ENCODE peak calls at places on chromosomes 7 and 10, in five cellular contexts. O is endothelial cell of umbilical vein, A is PC-9, W is neuronal stem cell, U is A549. I is an unnamed sample.

GRCh38 chr7:34061175-34061574 is 155.8 kb downstream of the BMPER start:
- DNase-seq in O (peak), A (no peak), W (no peak), U (peak), I (peak)

GRCh38 chr10:21750424-21750823 is 216.4 kb downstream of the MLLT10 start:
- DNase-seq in O (no peak), A (no peak), W (no peak), U (no peak), I (peak)

GRCh38 chr7:152959610-152960009 is 200.1 kb downstream of the ACTR3B start:
- DNase-seq in O (no peak), A (no peak), W (no peak), U (no peak), I (no peak)

GRCh38 chr7:155663942-155664341 is 19.5 kb downstream of the RBM33 start:
- DNase-seq in O (no peak), A (no peak), W (no peak), U (no peak), I (no peak)

GRCh38 chr7:155291045-155291530 is 6.6 kb upstream of the INSIG1 start:
- DNase-seq in O (peak), A (peak), W (no peak), U (peak), I (peak)

GRCh38 chr7:35349001-35349400 is 95.1 kb upstream of the TBX20 start:
- DNase-seq in O (no peak), A (no peak), W (no peak), U (no peak), I (no peak)

GRCh38 chr7:101173752-101174244 is 6.3 kb downstream of the NAT16 start:
- DNase-seq in O (peak), A (peak), W (no peak), U (peak), I (peak)

GRCh38 chr10:29649561-29650551 is 15.1 kb upstream of the SVIL start:
- DNase-seq in O (no peak), A (no peak), W (no peak), U (no peak), I (peak)

GRCh38 chr7:50359258-50359994 is 54.9 kb downstream of the IKZF1 start:
- DNase-seq in O (no peak), A (no peak), W (no peak), U (no peak), I (no peak)

GRCh38 chr10:91296471-91296870 is 76.0 kb downstream of the PCGF5 start:
- DNase-seq in O (peak), A (no peak), W (no peak), U (peak), I (peak)

GRCh38 chr10:95572451-95572850 is 11.3 kb upstream of the SORBS1 start:
- DNase-seq in O (no peak), A (no peak), W (no peak), U (no peak), I (no peak)

GRCh38 chr7:101299511-101300464 is 21.8 kb downstream of the IFT22 start:
- DNase-seq in O (no peak), A (no peak), W (no peak), U (no peak), I (no peak)

DNA sequence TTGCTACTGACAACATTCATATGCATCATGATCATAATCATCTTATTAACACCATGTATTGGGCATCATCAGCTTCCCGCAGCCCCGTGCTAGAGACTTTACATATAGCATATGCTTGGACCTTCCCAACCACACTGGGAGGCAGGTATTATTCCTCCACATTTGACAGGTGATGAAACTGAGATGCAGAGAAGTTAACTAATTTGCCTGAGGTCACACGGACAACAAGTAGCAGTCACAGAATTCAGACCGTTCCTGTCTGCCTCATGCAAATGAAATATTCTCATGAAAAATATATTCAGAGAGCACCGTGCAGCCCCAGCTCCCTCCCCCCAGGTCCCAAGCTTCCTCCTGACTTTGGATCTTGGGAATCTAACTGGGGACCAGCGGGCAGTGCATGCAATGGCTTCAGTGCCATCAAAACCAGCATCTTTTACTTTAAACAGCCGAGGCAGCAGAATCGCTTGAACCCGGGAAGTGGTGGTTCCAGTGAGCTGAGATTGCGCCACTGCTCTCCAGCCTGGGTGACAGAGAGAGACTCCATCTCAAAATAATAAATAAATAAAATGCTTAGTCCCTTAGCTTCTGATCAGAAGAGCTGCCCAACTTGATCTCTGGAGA is 112.2 kb upstream of the GPR26 start:
- DNase-seq in O (no peak), A (no peak), W (no peak), U (no peak), I (no peak)
- H3K4me2 ChIP-seq in O (no peak), A (no peak), W (no peak), U (no peak), I (no peak)

GRCh38 chr7:1055084-1055450 is 10.7 kb downstream of the GPR146 start:
- DNase-seq in O (peak), A (no peak), W (no peak), U (no peak), I (no peak)
- H3K4me2 ChIP-seq in O (no peak), A (no peak), W (no peak), U (no peak), I (no peak)

GRCh38 chr7:23256731-23257130 is 10.2 kb downstream of the GPNMB start:
- DNase-seq in O (no peak), A (no peak), W (no peak), U (no peak), I (no peak)
- H3K4me2 ChIP-seq in O (no peak), A (no peak), W (no peak), U (no peak), I (no peak)

DNA sequence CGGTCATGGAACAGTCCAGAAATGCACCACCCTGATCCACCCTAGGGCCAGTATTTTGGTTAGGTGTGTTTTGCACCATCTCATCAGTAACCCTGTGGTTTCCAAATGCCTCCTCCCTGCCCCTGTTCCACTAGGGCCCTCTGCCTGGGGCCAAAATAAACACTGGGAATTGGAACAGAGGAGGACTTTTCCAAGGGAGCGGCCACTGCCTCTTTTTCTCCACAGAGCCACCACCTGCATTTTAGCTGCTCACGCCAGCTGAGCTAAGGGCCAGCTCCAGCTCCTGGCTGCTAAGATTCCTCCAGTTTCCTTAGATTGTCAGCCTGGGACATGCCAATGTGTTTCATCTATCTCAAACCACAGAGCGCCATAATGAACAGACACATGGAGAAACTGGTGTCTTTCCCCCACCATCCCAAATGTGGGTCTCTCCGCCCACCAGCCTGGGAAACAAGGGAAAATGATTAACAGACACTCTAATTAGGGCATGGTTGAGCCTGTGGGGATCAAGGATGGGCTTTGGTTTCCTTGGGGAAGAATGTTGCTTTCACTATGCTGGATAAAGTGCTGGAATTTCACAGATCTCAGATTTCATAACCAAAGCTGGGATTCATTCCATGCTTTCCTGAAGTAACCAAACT is 52.2 kb downstream of the ASB13 start:
- DNase-seq in O (no peak), A (no peak), W (no peak), U (no peak), I (peak)
- H3K4me2 ChIP-seq in O (no peak), A (no peak), W (no peak), U (peak), I (peak)

DNA sequence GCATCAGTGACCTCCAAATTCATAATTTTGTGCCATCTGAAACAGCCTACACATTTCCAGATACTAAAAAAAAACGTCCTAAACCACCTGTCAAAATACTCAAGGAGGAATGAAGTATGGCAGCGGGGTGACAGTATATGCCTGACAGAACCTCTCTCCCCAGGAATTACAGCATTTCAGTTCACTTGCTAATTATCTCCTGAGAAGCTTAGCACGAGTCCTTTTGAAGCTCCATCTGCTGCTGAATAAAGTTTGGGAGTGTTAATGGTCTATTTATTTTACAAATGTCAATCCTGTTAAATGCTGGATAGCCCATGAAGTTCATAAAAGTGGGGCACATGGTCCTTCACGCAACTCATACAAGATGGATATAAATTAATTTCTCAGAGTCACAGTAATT is 29.4 kb upstream of the ANLN start:
- DNase-seq in O (no peak), A (no peak), W (no peak), U (no peak), I (no peak)
- H3K4me2 ChIP-seq in O (no peak), A (no peak), W (no peak), U (no peak), I (no peak)

GRCh38 chr10:46285300-46285699 is 1.5 kb upstream of the ANTXRL start:
- DNase-seq in O (no peak), A (no peak), W (no peak), U (no peak), I (no peak)

GRCh38 chr10:46283217-46283944 is 3.4 kb upstream of the ANTXRL start:
- DNase-seq in O (no peak), A (no peak), W (no peak), U (no peak), I (no peak)

GRCh38 chr10:46283945-46284285 is 2.9 kb upstream of the ANTXRL start:
- DNase-seq in O (no peak), A (no peak), W (no peak), U (no peak), I (no peak)

GRCh38 chr10:46285966-46286620 is 704 bp upstream of the ANTXRL start:
- DNase-seq in O (no peak), A (no peak), W (no peak), U (no peak), I (no peak)

GRCh38 chr10:46284286-46285229 is 2.2 kb upstream of the ANTXRL start:
- DNase-seq in O (peak), A (peak), W (peak), U (peak), I (peak)
- H3K4me2 ChIP-seq in O (peak), A (peak), W (peak), U (peak), I (peak)

GRCh38 chr7:27693794-27694193 is 31.1 kb upstream of the HIBADH start:
- DNase-seq in O (no peak), A (no peak), W (no peak), U (no peak), I (no peak)

GRCh38 chr7:27695096-27695495 is 32.4 kb upstream of the HIBADH start:
- DNase-seq in O (no peak), A (no peak), W (no peak), U (no peak), I (no peak)

GRCh38 chr7:27699751-27700150 is 37.1 kb upstream of the HIBADH start:
- DNase-seq in O (no peak), A (no peak), W (no peak), U (no peak), I (no peak)

GRCh38 chr7:27700501-27700900 is 37.8 kb upstream of the HIBADH start:
- DNase-seq in O (no peak), A (no peak), W (no peak), U (no peak), I (no peak)

GRCh38 chr7:27697861-27698430 is 35.3 kb upstream of the HIBADH start:
- DNase-seq in O (peak), A (peak), W (no peak), U (no peak), I (peak)
- H3K4me2 ChIP-seq in O (no peak), A (peak), W (no peak), U (peak), I (no peak)